ENCODE peak calls at places on chromosomes 3 and 15, in six cellular contexts. T, Y, X, P, E and H are unnamed samples.

GRCh38 chr15:67043939-67044771 is 21.2 kb upstream of the SMAD3 start:
- DNase-seq in T (no peak), Y (peak), X (peak), P (no peak), E (no peak), H (no peak)

GRCh38 chr15:78374436-78375393 is 34.6 kb downstream of the CRABP1 start:
- DNase-seq in T (no peak), Y (no peak), X (peak), P (no peak), E (no peak), H (no peak)

GRCh38 chr3:15171096-15171495 is 35.0 kb upstream of the CAPN7 start:
- DNase-seq in T (no peak), Y (no peak), X (peak), P (no peak), E (no peak), H (no peak)

GRCh38 chr3:183259621-183260020 is 6.6 kb downstream of the B3GNT5 start:
- DNase-seq in T (no peak), Y (no peak), X (no peak), P (no peak), E (no peak), H (no peak)

GRCh38 chr3:194957743-194958240 is 272.1 kb downstream of the FAM43A start:
- DNase-seq in T (no peak), Y (no peak), X (no peak), P (peak), E (no peak), H (no peak)

GRCh38 chr3:46087871-46088270 is 60.6 kb upstream of the XCR1 start:
- DNase-seq in T (no peak), Y (peak), X (peak), P (peak), E (no peak), H (no peak)

GRCh38 chr15:43776101-43776717 is 557 bp downstream of the ELL3 start:
- DNase-seq in T (no peak), Y (peak), X (no peak), P (peak), E (peak), H (no peak)

GRCh38 chr3:8739757-8740508 is 6.3 kb downstream of the CAV3 start:
- DNase-seq in T (no peak), Y (peak), X (peak), P (no peak), E (no peak), H (no peak)

GRCh38 chr3:25428003-25428861 is at the start of gene RARB:
- DNase-seq in T (no peak), Y (peak), X (peak), P (peak), E (peak), H (peak)